ENCODE peak calls at places on chromosomes 12 and 14, in nine cellular contexts. R is RPMI7951; X is H4; E is activated CD8-positive, alpha-beta memory T cell treated with anti-CD3 and anti-CD28 coated beads for 24 hours; H is activated naive CD8-positive, alpha-beta T cell treated with anti-CD3 and anti-CD28 coated beads, Interleukin-2, amount 50 U/mL, for 24 hours; C is IMR-90; A is cortex of kidney; M is astrocyte of the spinal cord; Z is LoVo. N is an unnamed sample.

GRCh38 chr12:17301544-17301943 is 695.6 kb upstream of the LMO3 start:
- DNase-seq in R (no peak), X (no peak), E (no peak), H (no peak), C (no peak), A (no peak), M (no peak), Z (no peak), N (peak; percentile 18)

GRCh38 chr14:53845813-53846693 is 110.6 kb downstream of the BMP4 start:
- DNase-seq in R (no peak), X (no peak), E (no peak), H (no peak), C (no peak), A (no peak), M (no peak), Z (peak; percentile 90), N (no peak)

GRCh38 chr12:95700316-95700785 is 90.2 kb downstream of the NTN4 start:
- DNase-seq in R (peak; percentile 49), X (peak; percentile 19), E (no peak), H (no peak), C (peak; percentile 89), A (no peak), M (peak; percentile 98), Z (peak; percentile 12), N (no peak)

GRCh38 chr14:68284834-68285233 is 465.3 kb downstream of the RAD51B start:
- DNase-seq in R (no peak), X (no peak), E (no peak), H (no peak), C (no peak), A (no peak), M (no peak), Z (no peak), N (no peak)

GRCh38 chr12:524167-524951 is 64.6 kb downstream of the B4GALNT3 start:
- DNase-seq in R (no peak), X (no peak), E (no peak), H (no peak), C (no peak), A (no peak), M (no peak), Z (peak; percentile 47), N (no peak)

GRCh38 chr14:30132201-30132600 is 204.6 kb upstream of the PRKD1 start:
- DNase-seq in R (no peak), X (no peak), E (no peak), H (no peak), C (no peak), A (no peak), M (no peak), Z (no peak), N (no peak)

GRCh38 chr12:130796985-130797686 is 41.9 kb downstream of the STX2 start:
- DNase-seq in R (no peak), X (no peak), E (peak; percentile 65), H (peak; percentile 24), C (no peak), A (no peak), M (no peak), Z (no peak), N (no peak)

GRCh38 chr14:68363841-68364711 is 428.8 kb downstream of the ZFP36L1 start:
- DNase-seq in R (peak; percentile 54), X (no peak), E (no peak), H (no peak), C (peak; percentile 62), A (no peak), M (peak; percentile 94), Z (no peak), N (peak; percentile 76)

GRCh38 chr12:121190523-121191031 is 19.4 kb upstream of the P2RX4 start:
- DNase-seq in R (peak; percentile 75), X (peak; percentile 55), E (no peak), H (no peak), C (peak; percentile 97), A (no peak), M (peak; percentile 86), Z (no peak), N (no peak)

GRCh38 chr12:43957732-43958131 is 121.9 kb downstream of the TMEM117 start:
- DNase-seq in R (peak; percentile 49), X (peak; percentile 50), E (no peak), H (peak; percentile 5), C (peak; percentile 67), A (no peak), M (peak; percentile 51), Z (peak; percentile 35), N (peak; percentile 36)

GRCh38 chr12:52611080-52611468 is 7.3 kb downstream of the KRT73 start:
- DNase-seq in R (no peak), X (no peak), E (peak; percentile 54), H (no peak), C (no peak), A (no peak), M (no peak), Z (no peak), N (no peak)

GRCh38 chr14:73728106-73729014 is 14.2 kb upstream of the PNMA1 start:
- DNase-seq in R (peak; percentile 73), X (peak; percentile 74), E (peak; percentile 96), H (peak; percentile 91), C (peak; percentile 63), A (no peak), M (peak; percentile 67), Z (peak; percentile 84), N (peak; percentile 75)

GRCh38 chr14:73461478-73462077 is 3.2 kb upstream of the NUMB start:
- DNase-seq in R (no peak), X (no peak), E (no peak), H (no peak), C (no peak), A (no peak), M (no peak), Z (no peak), N (no peak)

GRCh38 chr14:23441076-23441475 is 5.6 kb upstream of the MYH7 start:
- DNase-seq in R (no peak), X (no peak), E (no peak), H (no peak), C (no peak), A (no peak), M (no peak), Z (no peak), N (no peak)

GRCh38 chr12:3224530-3224903 is 147.3 kb downstream of the TSPAN9 start:
- DNase-seq in R (no peak), X (no peak), E (no peak), H (no peak), C (no peak), A (no peak), M (no peak), Z (no peak), N (no peak)

GRCh38 chr14:96502621-96503251 is 554 bp downstream of the PAPOLA start:
- DNase-seq in R (peak; percentile 24), X (peak; percentile 14), E (no peak), H (peak; percentile 62), C (peak; percentile 13), A (no peak), M (peak; percentile 22), Z (peak; percentile 21), N (no peak)

GRCh38 chr14:75971509-75971908 is 10.3 kb downstream of the TGFB3 start:
- DNase-seq in R (no peak), X (no peak), E (no peak), H (no peak), C (no peak), A (no peak), M (no peak), Z (no peak), N (no peak)

GRCh38 chr14:72962829-72963312 is 36.6 kb downstream of the DCAF4 start:
- DNase-seq in R (peak; percentile 82), X (peak; percentile 90), E (no peak), H (no peak), C (peak; percentile 95), A (no peak), M (peak; percentile 80), Z (peak; percentile 43), N (peak; percentile 8)

GRCh38 chr12:122079038-122079531 is 529 bp downstream of the MLXIP start:
- DNase-seq in R (no peak), X (no peak), E (peak; percentile 77), H (peak; percentile 41), C (no peak), A (no peak), M (no peak), Z (no peak), N (no peak)

GRCh38 chr14:34693228-34693939 is 21.0 kb downstream of the CFL2 start:
- DNase-seq in R (peak; percentile 75), X (no peak), E (peak; percentile 59), H (peak; percentile 13), C (no peak), A (no peak), M (no peak), Z (peak; percentile 53), N (no peak)

GRCh38 chr12:67268335-67268895 is 743 bp upstream of the CAND1 start:
- DNase-seq in R (peak; percentile 98), X (peak; percentile 98), E (peak; percentile 89), H (peak; percentile 76), C (peak; percentile 99), A (no peak), M (peak; percentile 99), Z (peak; percentile 99), N (peak; percentile 96)

GRCh38 chr12:6140646-6141045 is 16.2 kb upstream of the VWF start:
- DNase-seq in R (no peak), X (no peak), E (no peak), H (no peak), C (no peak), A (no peak), M (no peak), Z (no peak), N (no peak)

GRCh38 chr14:104544362-104544761 is 35.2 kb upstream of the C14orf180 start:
- DNase-seq in R (no peak), X (no peak), E (no peak), H (no peak), C (no peak), A (no peak), M (no peak), Z (no peak), N (no peak)

GRCh38 chr14:60670994-60671393 is 21.7 kb upstream of the SIX1 start:
- DNase-seq in R (no peak), X (no peak), E (no peak), H (no peak), C (peak; percentile 8), A (no peak), M (peak; percentile 59), Z (no peak), N (no peak)

GRCh38 chr12:74408601-74409166 is 129.0 kb upstream of the ATXN7L3B start:
- DNase-seq in R (no peak), X (no peak), E (no peak), H (no peak), C (no peak), A (no peak), M (no peak), Z (no peak), N (no peak)

GRCh38 chr14:35438910-35439713 is 34.6 kb upstream of the NFKBIA start:
- DNase-seq in R (peak; percentile 6), X (no peak), E (no peak), H (no peak), C (no peak), A (no peak), M (no peak), Z (peak; percentile 20), N (no peak)

GRCh38 chr12:92690601-92691000 is 12.2 kb upstream of the PLEKHG7 start:
- DNase-seq in R (no peak), X (no peak), E (no peak), H (no peak), C (no peak), A (no peak), M (no peak), Z (no peak), N (no peak)

GRCh38 chr12:91178139-91178561 is 4.5 kb downstream of the DCN start:
- DNase-seq in R (peak; percentile 45), X (peak; percentile 54), E (no peak), H (no peak), C (peak; percentile 62), A (no peak), M (peak; percentile 68), Z (no peak), N (no peak)

GRCh38 chr14:102421366-102422057 is 58.8 kb downstream of the TECPR2 start:
- DNase-seq in R (no peak), X (no peak), E (no peak), H (no peak), C (no peak), A (no peak), M (no peak), Z (no peak), N (no peak)

GRCh38 chr14:87967496-87967895 is 25.5 kb downstream of the GALC start:
- DNase-seq in R (no peak), X (no peak), E (no peak), H (no peak), C (no peak), A (no peak), M (no peak), Z (no peak), N (no peak)

GRCh38 chr12:122090759-122091535 is 12.4 kb downstream of the MLXIP start:
- DNase-seq in R (no peak), X (peak; percentile 51), E (no peak), H (no peak), C (peak; percentile 99), A (no peak), M (peak; percentile 74), Z (no peak), N (no peak)